ENCODE peak calls at places on chromosomes 11 and 22, in four cellular contexts. One of them, this sample, is unnamed.

GRCh38 chr22:45889093-45889538 is 87.8 kb downstream of the WNT7B start:
- DNase-seq in AG08395: no peak
- DNase-seq in neuronal stem cell: no peak
- DNase-seq in D341Med: no peak
- DNase-seq in this sample: no peak

GRCh38 chr22:32926600-32926999 is 125.1 kb downstream of the TIMP3 start:
- DNase-seq in AG08395: peak; percentile 60
- DNase-seq in neuronal stem cell: no peak
- DNase-seq in D341Med: peak; percentile 45
- DNase-seq in this sample: no peak

GRCh38 chr11:76636826-76637460 is 33.6 kb downstream of the LRRC32 start:
- DNase-seq in AG08395: no peak
- DNase-seq in neuronal stem cell: no peak
- DNase-seq in D341Med: no peak
- DNase-seq in this sample: no peak

GRCh38 chr11:124039557-124039956 is 1.6 kb downstream of the OR10G7 start:
- DNase-seq in AG08395: no peak
- DNase-seq in neuronal stem cell: no peak
- DNase-seq in D341Med: no peak
- DNase-seq in this sample: no peak

GRCh38 chr11:82988936-82989627 is 82.6 kb downstream of the RAB30 start:
- DNase-seq in AG08395: no peak
- DNase-seq in neuronal stem cell: no peak
- DNase-seq in D341Med: no peak
- DNase-seq in this sample: no peak

GRCh38 chr11:69931060-69931910 is 112.1 kb upstream of the FGF3 start:
- DNase-seq in AG08395: no peak
- DNase-seq in neuronal stem cell: no peak
- DNase-seq in D341Med: no peak
- DNase-seq in this sample: no peak

GRCh38 chr22:20434773-20435172 is 2.9 kb downstream of the SCARF2 start:
- DNase-seq in AG08395: no peak
- DNase-seq in neuronal stem cell: no peak
- DNase-seq in D341Med: no peak
- DNase-seq in this sample: no peak

GRCh38 chr11:111734383-111735261 is 31.6 kb downstream of the PPP2R1B start:
- DNase-seq in AG08395: no peak
- DNase-seq in neuronal stem cell: no peak
- DNase-seq in D341Med: no peak
- DNase-seq in this sample: no peak

GRCh38 chr11:86641537-86642270 is 30.7 kb downstream of the ME3 start:
- DNase-seq in AG08395: no peak
- DNase-seq in neuronal stem cell: no peak
- DNase-seq in D341Med: no peak
- DNase-seq in this sample: no peak

GRCh38 chr11:117509543-117509942 is 181.9 kb downstream of the CEP164 start:
- DNase-seq in AG08395: no peak
- DNase-seq in neuronal stem cell: no peak
- DNase-seq in D341Med: no peak
- DNase-seq in this sample: no peak

GRCh38 chr11:59173964-59174663 is 2.2 kb downstream of the DTX4 start:
- DNase-seq in AG08395: no peak
- DNase-seq in neuronal stem cell: no peak
- DNase-seq in D341Med: no peak
- DNase-seq in this sample: no peak

GRCh38 chr11:69138265-69138664 is 17.5 kb upstream of the SMIM38 start:
- DNase-seq in AG08395: peak; percentile 71
- DNase-seq in neuronal stem cell: no peak
- DNase-seq in D341Med: no peak
- DNase-seq in this sample: peak; percentile 38

GRCh38 chr11:54946429-54946828 is 239.8 kb downstream of the OR4A5 start:
- DNase-seq in AG08395: no peak
- DNase-seq in neuronal stem cell: no peak
- DNase-seq in D341Med: no peak
- DNase-seq in this sample: no peak

GRCh38 chr22:46806789-46807188 is 44.3 kb downstream of the TBC1D22A start:
- DNase-seq in AG08395: no peak
- DNase-seq in neuronal stem cell: no peak
- DNase-seq in D341Med: no peak
- DNase-seq in this sample: no peak

GRCh38 chr22:43262990-43263644 is 76.2 kb upstream of the TTLL12 start:
- DNase-seq in AG08395: no peak
- DNase-seq in neuronal stem cell: no peak
- DNase-seq in D341Med: no peak
- DNase-seq in this sample: no peak

GRCh38 chr11:100791873-100792272 is 104.8 kb downstream of the ARHGAP42 start:
- DNase-seq in AG08395: no peak
- DNase-seq in neuronal stem cell: no peak
- DNase-seq in D341Med: no peak
- DNase-seq in this sample: no peak

GRCh38 chr11:46658259-46658658 is 40.9 kb downstream of the ATG13 start:
- DNase-seq in AG08395: no peak
- DNase-seq in neuronal stem cell: no peak
- DNase-seq in D341Med: no peak
- DNase-seq in this sample: peak; percentile 62

GRCh38 chr22:44127353-44127752 is 53.4 kb upstream of the PARVG start:
- DNase-seq in AG08395: peak; percentile 30
- DNase-seq in neuronal stem cell: no peak
- DNase-seq in D341Med: no peak
- DNase-seq in this sample: no peak

GRCh38 chr11:30091728-30092127 is 74.9 kb upstream of the KCNA4 start:
- DNase-seq in AG08395: no peak
- DNase-seq in neuronal stem cell: no peak
- DNase-seq in D341Med: no peak
- DNase-seq in this sample: no peak

GRCh38 chr11:61834278-61835004 is 6.3 kb downstream of the FADS2 start:
- DNase-seq in AG08395: peak; percentile 53
- DNase-seq in neuronal stem cell: no peak
- DNase-seq in D341Med: peak; percentile 67
- DNase-seq in this sample: peak; percentile 62

GRCh38 chr22:38422615-38423511 is 32.1 kb downstream of the KCNJ4 start:
- DNase-seq in AG08395: no peak
- DNase-seq in neuronal stem cell: no peak
- DNase-seq in D341Med: no peak
- DNase-seq in this sample: no peak

This sample was measured in fibroblast of the conjunctiva.